ENCODE peak calls at places on chromosomes 7 and 10, in eight cellular contexts. E, L, D, W, A, S, N and C are unnamed samples. For H3K4me1, the result is how much of the 10 kb centered on the place peaks cover.

GRCh38 chr10:927131-927530 is 4.4 kb downstream of the LARP4B start:
- DNase-seq in E (no peak), L (no peak), D (no peak), W (no peak), A (no peak), S (peak), N (no peak), C (no peak)

GRCh38 chr10:72006026-72006425 is 41.8 kb downstream of the CHST3 start:
- DNase-seq in E (no peak), L (no peak), D (no peak), W (no peak), A (no peak), S (no peak), N (no peak), C (no peak)

GRCh38 chr10:101065479-101066145 is 3.8 kb downstream of the KAZALD1 start:
- DNase-seq in E (no peak), L (peak), D (peak), W (no peak), A (no peak), S (no peak), N (no peak), C (no peak)

GRCh38 chr7:7100432-7100849 is 81.9 kb upstream of the C1GALT1 start:
- DNase-seq in E (peak), L (no peak), D (no peak), W (peak), A (no peak), S (no peak), N (peak), C (no peak)

GRCh38 chr7:1712907-1713501 is 42.9 kb downstream of the ELFN1 start:
- DNase-seq in E (no peak), L (no peak), D (no peak), W (no peak), A (no peak), S (no peak), N (no peak), C (no peak)

GRCh38 chr10:93198401-93199175 is 124.9 kb downstream of the CYP26A1 start:
- DNase-seq in E (peak), L (peak), D (peak), W (peak), A (no peak), S (no peak), N (peak), C (no peak)

GRCh38 chr7:139845443-139845805 is 16.4 kb downstream of the TBXAS1 start:
- DNase-seq in E (no peak), L (no peak), D (no peak), W (no peak), A (no peak), S (no peak), N (no peak), C (no peak)

GRCh38 chr7:140239653-140239935 is 62.8 kb upstream of the KDM7A start:
- DNase-seq in E (no peak), L (no peak), D (no peak), W (no peak), A (no peak), S (no peak), N (no peak), C (no peak)

GRCh38 chr10:21209495-21209894 is 312.4 kb upstream of the NEBL start:
- DNase-seq in E (no peak), L (no peak), D (no peak), W (no peak), A (no peak), S (no peak), N (no peak), C (no peak)

GRCh38 chr10:114520453-114520852 is 116.2 kb upstream of the AFAP1L2 start:
- DNase-seq in E (peak), L (peak), D (peak), W (no peak), A (peak), S (peak), N (peak), C (peak)

GRCh38 chr7:35253680-35254495 is at the start of gene TBX20:
- DNase-seq in E (no peak), L (peak), D (peak), W (peak), A (no peak), S (peak), N (peak), C (no peak)

GRCh38 chr10:119003572-119004289 is 25.8 kb upstream of the NANOS1 start:
- DNase-seq in E (peak), L (no peak), D (no peak), W (no peak), A (no peak), S (no peak), N (no peak), C (no peak)

DNA sequence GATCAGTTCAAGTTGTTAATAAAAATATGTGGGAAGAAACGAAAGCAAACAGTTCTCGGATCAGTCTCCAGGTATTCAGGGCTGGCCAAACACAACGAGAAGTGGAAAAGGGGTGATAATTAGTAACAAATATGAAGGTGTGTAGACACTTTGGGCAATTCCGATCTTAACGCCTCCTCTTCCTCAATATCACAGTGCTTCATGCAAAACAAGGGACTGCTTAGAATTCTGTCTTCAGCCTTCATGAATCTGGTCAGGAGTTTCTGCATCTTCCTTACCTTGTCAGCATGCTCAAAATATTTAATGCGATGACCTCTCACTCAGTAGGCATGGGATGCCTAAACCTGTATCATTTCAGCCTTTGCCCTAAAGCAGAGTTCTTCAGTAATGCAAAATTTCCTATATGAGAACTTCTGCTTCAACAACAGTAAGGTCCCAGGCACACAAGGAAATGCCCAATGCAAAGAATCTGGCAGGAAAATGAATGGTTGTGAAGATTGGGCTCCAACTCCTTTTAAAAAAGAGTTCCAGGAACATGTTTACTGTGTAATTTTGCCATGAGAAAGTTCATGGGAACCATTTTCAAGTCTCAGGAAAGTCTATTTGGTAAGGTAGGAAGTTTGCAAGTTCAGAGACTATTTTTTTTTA is 23.4 kb upstream of the VAX1 start:
- DNase-seq in E (no peak), L (no peak), D (no peak), W (no peak), A (no peak), S (no peak), N (no peak), C (no peak)
- H3K4me1 ChIP-seq in E (under half), L (under half), D (under half), W (half or more), A (under half), S (under half), N (under half), C (under half)

GRCh38 chr10:7410306-7410799 is 481 bp downstream of the SFMBT2 start:
- DNase-seq in E (no peak), L (peak), D (peak), W (peak), A (no peak), S (no peak), N (peak), C (no peak)
- TF ChIP-seq EZH2 in E (peak), L (no peak), D (peak), W (no peak), A (no peak), S (peak), N (no peak), C (no peak)

GRCh38 chr10:110794808-110795207 is 76.9 kb upstream of the PDCD4 start:
- DNase-seq in E (no peak), L (no peak), D (no peak), W (peak), A (no peak), S (no peak), N (no peak), C (no peak)

GRCh38 chr10:110793128-110793812 is 78.5 kb upstream of the PDCD4 start:
- DNase-seq in E (no peak), L (no peak), D (no peak), W (no peak), A (no peak), S (no peak), N (no peak), C (no peak)

GRCh38 chr10:110798340-110798739 is 73.4 kb upstream of the PDCD4 start:
- DNase-seq in E (no peak), L (no peak), D (no peak), W (no peak), A (no peak), S (no peak), N (no peak), C (no peak)

GRCh38 chr10:110793887-110794286 is 77.8 kb upstream of the PDCD4 start:
- DNase-seq in E (no peak), L (no peak), D (no peak), W (no peak), A (no peak), S (no peak), N (no peak), C (no peak)

DNA sequence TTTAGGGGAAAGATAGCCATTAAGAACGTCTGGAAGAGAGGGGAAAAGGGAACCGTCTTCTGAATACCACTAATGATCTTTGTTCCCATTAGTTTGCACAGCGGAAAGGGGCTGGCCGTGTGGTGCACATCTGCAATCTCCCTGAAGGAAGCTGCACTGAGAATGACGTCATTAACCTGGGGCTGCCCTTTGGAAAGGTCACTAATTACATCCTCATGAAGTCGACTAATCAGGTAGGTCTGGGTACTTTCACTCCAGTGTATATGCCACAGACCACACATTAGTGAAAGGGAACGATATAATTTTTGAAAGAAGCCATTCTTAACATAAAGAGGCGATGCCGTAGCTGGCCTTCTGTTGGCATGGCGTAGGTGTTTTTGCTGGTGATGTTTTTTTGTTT is 74.3 kb upstream of the PDCD4 start:
- DNase-seq in E (no peak), L (no peak), D (no peak), W (no peak), A (no peak), S (no peak), N (no peak), C (no peak)
- H3K4me2 ChIP-seq in E (no peak), L (no peak), D (no peak), W (no peak), A (no peak), S (no peak), N (no peak), C (no peak)

DNA sequence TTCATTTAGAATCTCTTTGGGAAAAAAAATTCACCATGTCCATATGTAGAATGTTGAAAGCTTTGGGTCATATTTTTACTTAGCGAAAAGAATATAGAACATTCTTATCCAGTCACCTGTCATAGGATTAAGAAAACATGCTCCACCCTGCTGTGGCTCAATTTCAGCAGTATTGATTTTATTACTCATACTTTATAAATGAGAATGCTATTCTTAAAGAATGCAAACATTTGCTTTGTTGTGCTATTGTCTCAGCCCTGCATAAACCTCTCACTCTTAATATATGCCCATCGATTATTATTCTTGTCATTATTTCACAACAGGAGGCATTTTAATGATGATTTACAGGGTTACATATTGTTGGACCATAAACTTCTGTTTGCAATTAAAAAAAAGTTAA is 49.8 kb upstream of the SHH start:
- DNase-seq in E (peak), L (peak), D (no peak), W (no peak), A (no peak), S (no peak), N (no peak), C (peak)
- H3K4me1 ChIP-seq in E (under half), L (under half), D (under half), W (under half), A (under half), S (under half), N (under half), C (under half)